ENCODE peak calls at places on chromosomes 1 and 21, in four cellular contexts. One of them, this sample, is unnamed.

GRCh38 chr1:239221656-239222055 is 164.7 kb upstream of the CHRM3 start:
- DNase-seq in adrenal gland: no peak
- DNase-seq in cardiac fibroblast: no peak
- DNase-seq in activated CD4-positive, alpha-beta T cell treated with anti-CD3 and anti-CD28 coated beads, Interleukin-2, amount 50 U/mL, for 24 hours: no peak
- DNase-seq in this sample: no peak

GRCh38 chr1:121483961-121484424 is 299.2 kb downstream of the SRGAP2C start:
- DNase-seq in cardiac fibroblast: peak
- DNase-seq in activated CD4-positive, alpha-beta T cell treated with anti-CD3 and anti-CD28 coated beads, Interleukin-2, amount 50 U/mL, for 24 hours: no peak
- DNase-seq in adrenal gland: no peak
- DNase-seq in this sample: no peak

GRCh38 chr21:36478207-36478701 is 1.7 kb downstream of the CLDN14 start:
- DNase-seq in cardiac fibroblast: peak
- DNase-seq in activated CD4-positive, alpha-beta T cell treated with anti-CD3 and anti-CD28 coated beads, Interleukin-2, amount 50 U/mL, for 24 hours: no peak
- DNase-seq in adrenal gland: no peak
- DNase-seq in this sample: no peak

GRCh38 chr1:202599669-202600431 is 110.4 kb downstream of the SYT2 start:
- DNase-seq in cardiac fibroblast: peak
- DNase-seq in adrenal gland: peak
- DNase-seq in activated CD4-positive, alpha-beta T cell treated with anti-CD3 and anti-CD28 coated beads, Interleukin-2, amount 50 U/mL, for 24 hours: no peak
- DNase-seq in this sample: peak

GRCh38 chr1:241641748-241642592 is 1.8 kb upstream of the CHML start:
- DNase-seq in activated CD4-positive, alpha-beta T cell treated with anti-CD3 and anti-CD28 coated beads, Interleukin-2, amount 50 U/mL, for 24 hours: no peak
- DNase-seq in cardiac fibroblast: peak
- DNase-seq in adrenal gland: no peak
- DNase-seq in this sample: no peak

GRCh38 chr1:20100632-20101355 is 18.5 kb downstream of the PLA2G2D start:
- DNase-seq in cardiac fibroblast: peak
- DNase-seq in activated CD4-positive, alpha-beta T cell treated with anti-CD3 and anti-CD28 coated beads, Interleukin-2, amount 50 U/mL, for 24 hours: no peak
- DNase-seq in adrenal gland: peak
- DNase-seq in this sample: peak

GRCh38 chr1:204072951-204073836 is at the start of gene SOX13:
- DNase-seq in adrenal gland: peak
- DNase-seq in cardiac fibroblast: peak
- DNase-seq in activated CD4-positive, alpha-beta T cell treated with anti-CD3 and anti-CD28 coated beads, Interleukin-2, amount 50 U/mL, for 24 hours: no peak
- DNase-seq in this sample: peak

GRCh38 chr1:33712176-33712575 is 151.7 kb upstream of the HMGB4 start:
- DNase-seq in adrenal gland: no peak
- DNase-seq in activated CD4-positive, alpha-beta T cell treated with anti-CD3 and anti-CD28 coated beads, Interleukin-2, amount 50 U/mL, for 24 hours: no peak
- DNase-seq in cardiac fibroblast: no peak
- DNase-seq in this sample: no peak

GRCh38 chr1:18128298-18128697 is 20.7 kb downstream of the IGSF21 start:
- DNase-seq in adrenal gland: no peak
- DNase-seq in cardiac fibroblast: no peak
- DNase-seq in activated CD4-positive, alpha-beta T cell treated with anti-CD3 and anti-CD28 coated beads, Interleukin-2, amount 50 U/mL, for 24 hours: no peak
- DNase-seq in this sample: no peak

GRCh38 chr1:227898502-227899140 is 49.1 kb downstream of the WNT9A start:
- DNase-seq in adrenal gland: no peak
- DNase-seq in cardiac fibroblast: no peak
- DNase-seq in activated CD4-positive, alpha-beta T cell treated with anti-CD3 and anti-CD28 coated beads, Interleukin-2, amount 50 U/mL, for 24 hours: no peak
- DNase-seq in this sample: peak

GRCh38 chr1:29196863-29197589 is 15.3 kb upstream of the SRSF4 start:
- DNase-seq in adrenal gland: no peak
- DNase-seq in activated CD4-positive, alpha-beta T cell treated with anti-CD3 and anti-CD28 coated beads, Interleukin-2, amount 50 U/mL, for 24 hours: no peak
- DNase-seq in cardiac fibroblast: peak
- DNase-seq in this sample: no peak

GRCh38 chr1:57898531-57898930 is 474.7 kb upstream of the DAB1 start:
- DNase-seq in cardiac fibroblast: no peak
- DNase-seq in activated CD4-positive, alpha-beta T cell treated with anti-CD3 and anti-CD28 coated beads, Interleukin-2, amount 50 U/mL, for 24 hours: no peak
- DNase-seq in adrenal gland: no peak
- DNase-seq in this sample: no peak

GRCh38 chr1:111510003-111510380 is 6.6 kb upstream of the ADORA3 start:
- DNase-seq in adrenal gland: peak
- DNase-seq in cardiac fibroblast: no peak
- DNase-seq in activated CD4-positive, alpha-beta T cell treated with anti-CD3 and anti-CD28 coated beads, Interleukin-2, amount 50 U/mL, for 24 hours: no peak
- DNase-seq in this sample: peak

GRCh38 chr1:110211503-110212164 is 1.5 kb downstream of the KCNC4 start:
- DNase-seq in adrenal gland: no peak
- DNase-seq in cardiac fibroblast: no peak
- DNase-seq in activated CD4-positive, alpha-beta T cell treated with anti-CD3 and anti-CD28 coated beads, Interleukin-2, amount 50 U/mL, for 24 hours: no peak
- DNase-seq in this sample: no peak

GRCh38 chr1:155961937-155962336 is 16.4 kb downstream of the ARHGEF2 start:
- DNase-seq in adrenal gland: no peak
- DNase-seq in activated CD4-positive, alpha-beta T cell treated with anti-CD3 and anti-CD28 coated beads, Interleukin-2, amount 50 U/mL, for 24 hours: no peak
- DNase-seq in cardiac fibroblast: peak
- DNase-seq in this sample: peak

GRCh38 chr1:158025576-158026230 is 32.3 kb downstream of the KIRREL1 start:
- DNase-seq in adrenal gland: no peak
- DNase-seq in cardiac fibroblast: no peak
- DNase-seq in activated CD4-positive, alpha-beta T cell treated with anti-CD3 and anti-CD28 coated beads, Interleukin-2, amount 50 U/mL, for 24 hours: no peak
- DNase-seq in this sample: no peak

GRCh38 chr1:204573563-204573925 is 57.3 kb downstream of the MDM4 start:
- DNase-seq in cardiac fibroblast: peak
- DNase-seq in adrenal gland: no peak
- DNase-seq in activated CD4-positive, alpha-beta T cell treated with anti-CD3 and anti-CD28 coated beads, Interleukin-2, amount 50 U/mL, for 24 hours: no peak
- DNase-seq in this sample: no peak

GRCh38 chr1:63651110-63651776 is 58.0 kb downstream of the PGM1 start:
- DNase-seq in cardiac fibroblast: peak
- DNase-seq in activated CD4-positive, alpha-beta T cell treated with anti-CD3 and anti-CD28 coated beads, Interleukin-2, amount 50 U/mL, for 24 hours: no peak
- DNase-seq in adrenal gland: no peak
- DNase-seq in this sample: no peak

GRCh38 chr1:59204001-59204400 is 92.9 kb upstream of the FGGY start:
- DNase-seq in adrenal gland: peak
- DNase-seq in cardiac fibroblast: peak
- DNase-seq in activated CD4-positive, alpha-beta T cell treated with anti-CD3 and anti-CD28 coated beads, Interleukin-2, amount 50 U/mL, for 24 hours: no peak
- DNase-seq in this sample: peak

GRCh38 chr1:31620631-31621497 is 3.4 kb downstream of the HCRTR1 start:
- DNase-seq in activated CD4-positive, alpha-beta T cell treated with anti-CD3 and anti-CD28 coated beads, Interleukin-2, amount 50 U/mL, for 24 hours: no peak
- DNase-seq in cardiac fibroblast: no peak
- DNase-seq in adrenal gland: peak
- DNase-seq in this sample: no peak

This sample was measured in heart right ventricle.